ENCODE peak calls at places on chromosomes 7 and 10, in four cellular contexts. R is breast epithelium, V is PC-3, T is cardiac fibroblast. Q is an unnamed sample.

GRCh38 chr10:62492012-62492869 is 118.1 kb downstream of the ZNF365 start:
- DNase-seq in V (peak), R (no peak), T (peak), Q (peak)

GRCh38 chr10:102515724-102516123 is 12.0 kb downstream of the SUFU start:
- DNase-seq in V (no peak), T (no peak), R (no peak), Q (no peak)

GRCh38 chr10:93039721-93040120 is 20.9 kb upstream of the CYP26C1 start:
- DNase-seq in T (peak), V (peak), R (no peak), Q (peak)

GRCh38 chr7:46291064-46291463 is 370.0 kb upstream of the IGFBP3 start:
- DNase-seq in V (peak), R (no peak), T (peak), Q (no peak)

GRCh38 chr10:72329290-72330058 is 25.2 kb downstream of the DNAJB12 start:
- DNase-seq in T (no peak), V (no peak), R (no peak), Q (peak)

GRCh38 chr10:83542774-83543291 is 596.5 kb upstream of the GHITM start:
- DNase-seq in V (no peak), R (no peak), T (no peak), Q (no peak)

GRCh38 chr10:1213252-1213651 is 157.1 kb downstream of the WDR37 start:
- DNase-seq in T (no peak), R (no peak), V (no peak), Q (no peak)

GRCh38 chr10:11724938-11725776 is 17.0 kb upstream of the ECHDC3 start:
- DNase-seq in V (peak), R (no peak), T (peak), Q (no peak)

GRCh38 chr10:13649844-13650520 is 63.2 kb downstream of the PRPF18 start:
- DNase-seq in V (no peak), R (no peak), T (no peak), Q (no peak)

GRCh38 chr7:118629898-118630469 is 405.5 kb downstream of the ANKRD7 start:
- DNase-seq in V (no peak), T (no peak), R (no peak), Q (no peak)

GRCh38 chr7:70771447-70771846 is 360.5 kb upstream of the GALNT17 start:
- DNase-seq in T (no peak), R (no peak), V (no peak), Q (no peak)

GRCh38 chr10:72424561-72424960 is 69.8 kb upstream of the DNAJB12 start:
- DNase-seq in R (no peak), T (peak), V (no peak), Q (no peak)

GRCh38 chr7:155449880-155450557 is 7.9 kb upstream of the EN2 start:
- DNase-seq in V (no peak), T (no peak), R (no peak), Q (no peak)

GRCh38 chr7:3649250-3649649 is 348.2 kb downstream of the SDK1 start:
- DNase-seq in V (peak), R (no peak), T (peak), Q (no peak)
- TF ChIP-seq CTCF in V (peak), R (no peak), T (peak), Q (no peak)

DNA sequence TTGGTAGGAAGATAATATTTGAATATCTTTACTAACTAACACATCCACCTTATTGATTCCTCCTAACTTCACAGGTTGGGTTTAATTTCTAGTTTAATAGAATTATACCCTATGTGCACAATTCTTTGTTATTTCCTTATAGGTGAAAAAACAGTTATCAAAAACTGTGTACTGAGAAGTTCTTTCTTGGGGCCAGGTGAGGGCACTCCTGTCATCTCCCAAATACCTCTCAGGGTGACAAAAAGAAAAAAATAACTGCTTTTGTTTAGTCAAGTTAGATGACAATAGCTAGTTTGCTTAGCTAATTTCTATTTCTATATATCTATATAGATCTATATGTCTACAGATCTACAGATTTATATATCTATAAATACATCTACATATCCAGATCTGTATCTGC is 10.1 kb downstream of the FZD8 start:
- DNase-seq in T (no peak), R (no peak), V (peak), Q (no peak)
- TF ChIP-seq CTCF in T (no peak), R (no peak), V (peak), Q (no peak)

GRCh38 chr10:91477236-91477635 is 67.1 kb downstream of the HECTD2 start:
- DNase-seq in T (no peak), V (no peak), R (no peak), Q (no peak)
- TF ChIP-seq CTCF in T (no peak), V (no peak), R (no peak), Q (no peak)

GRCh38 chr10:15898046-15898445 is 37.7 kb upstream of the MINDY3 start:
- DNase-seq in R (no peak), T (peak), V (peak), Q (no peak)
- TF ChIP-seq CTCF in R (no peak), T (peak), V (peak), Q (peak)

GRCh38 chr10:48507494-48507893 is 97.4 kb downstream of the ARHGAP22 start:
- DNase-seq in V (no peak), T (no peak), R (no peak), Q (no peak)

GRCh38 chr10:48504141-48504885 is 100.6 kb downstream of the ARHGAP22 start:
- DNase-seq in T (no peak), R (no peak), V (no peak), Q (no peak)

GRCh38 chr10:48503293-48503911 is 101.5 kb downstream of the ARHGAP22 start:
- DNase-seq in V (no peak), R (no peak), T (no peak), Q (no peak)

GRCh38 chr10:48506147-48506917 is 98.5 kb downstream of the ARHGAP22 start:
- DNase-seq in T (peak), V (peak), R (no peak), Q (peak)

GRCh38 chr10:48505394-48506112 is 99.3 kb downstream of the ARHGAP22 start:
- DNase-seq in R (no peak), V (no peak), T (no peak), Q (no peak)
- TF ChIP-seq CTCF in R (no peak), V (peak), T (peak), Q (no peak)

GRCh38 chr7:83819911-83820310 is 171.0 kb upstream of the SEMA3E start:
- DNase-seq in R (no peak), V (no peak), T (no peak), Q (no peak)
- TF ChIP-seq CTCF in R (no peak), V (no peak), T (no peak), Q (no peak)

GRCh38 chr10:52212062-52212461 is 102.0 kb upstream of the DKK1 start:
- DNase-seq in R (no peak), T (peak), V (no peak), Q (no peak)

GRCh38 chr10:52212802-52213510 is 101.1 kb upstream of the DKK1 start:
- DNase-seq in V (no peak), R (no peak), T (no peak), Q (no peak)

GRCh38 chr10:52213511-52213831 is 100.6 kb upstream of the DKK1 start:
- DNase-seq in V (peak), R (no peak), T (peak), Q (no peak)

GRCh38 chr10:52210161-52210560 is 103.9 kb upstream of the DKK1 start:
- DNase-seq in R (no peak), T (no peak), V (peak), Q (no peak)

DNA sequence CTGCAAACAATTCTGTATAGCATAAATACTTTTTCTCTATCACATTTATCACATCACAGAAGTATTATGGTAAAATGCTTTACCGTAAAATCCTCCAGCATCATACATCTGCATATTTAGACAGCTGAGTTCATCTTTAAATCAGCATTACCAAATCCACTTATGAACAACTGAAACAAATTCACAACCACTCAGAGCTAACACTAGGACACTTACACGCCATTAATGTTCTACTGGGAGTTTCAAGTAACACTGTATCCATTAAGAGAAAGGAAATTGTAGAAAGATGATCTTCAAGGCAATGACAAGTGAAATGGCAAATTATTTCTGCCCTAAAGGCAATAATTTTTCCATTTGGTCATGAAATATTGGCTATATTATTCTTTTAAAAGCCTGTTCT is 105.7 kb upstream of the DKK1 start:
- DNase-seq in R (no peak), V (no peak), T (no peak), Q (no peak)
- TF ChIP-seq CTCF in R (no peak), V (no peak), T (no peak), Q (no peak)

GRCh38 chr10:6794441-6794840 is 214.4 kb upstream of the PRKCQ start:
- DNase-seq in V (no peak), T (no peak), R (no peak), Q (no peak)
- TF ChIP-seq CTCF in V (no peak), T (no peak), R (no peak), Q (no peak)